ENCODE peak calls at places on chromosomes 13 and 19, in four cellular contexts. Y, P, O and I are unnamed samples.

GRCh38 chr13:31236211-31236786 is 36.5 kb downstream of the B3GLCT start:
- DNase-seq in Y (no peak), P (no peak), O (peak), I (peak)

GRCh38 chr19:3586124-3586626 is 897 bp downstream of the GIPC3 start:
- DNase-seq in Y (no peak), P (no peak), O (no peak), I (no peak)

GRCh38 chr19:13865578-13866462 is 11.1 kb upstream of the NANOS3 start:
- DNase-seq in Y (no peak), P (no peak), O (no peak), I (no peak)

GRCh38 chr13:94389544-94390351 is 89.7 kb downstream of the DCT start:
- DNase-seq in Y (no peak), P (no peak), O (no peak), I (no peak)

GRCh38 chr13:65917731-65918130 is 1312.4 kb downstream of the PCDH9 start:
- DNase-seq in Y (no peak), P (no peak), O (no peak), I (no peak)

GRCh38 chr19:572891-573825 is 762 bp downstream of the BSG start:
- DNase-seq in Y (peak), P (no peak), O (peak), I (peak)

GRCh38 chr13:97905517-97905916 is 48.0 kb upstream of the IPO5 start:
- DNase-seq in Y (no peak), P (no peak), O (no peak), I (no peak)

GRCh38 chr19:13008926-13009787 is 13.9 kb downstream of the NFIX start:
- DNase-seq in Y (no peak), P (no peak), O (no peak), I (no peak)

GRCh38 chr19:4976412-4977298 is 7.7 kb downstream of the KDM4B start:
- DNase-seq in Y (peak), P (no peak), O (peak), I (peak)

GRCh38 chr13:23848639-23849282 is 40.4 kb downstream of the MIPEP start:
- DNase-seq in Y (no peak), P (no peak), O (no peak), I (peak)

GRCh38 chr19:8697671-8698432 is 743 bp downstream of the ACTL9 start:
- DNase-seq in Y (no peak), P (no peak), O (no peak), I (no peak)

GRCh38 chr19:5877869-5878268 is 7.5 kb upstream of the FUT5 start:
- DNase-seq in Y (no peak), P (no peak), O (no peak), I (no peak)

GRCh38 chr13:59532405-59532804 is 631.3 kb downstream of the DIAPH3 start:
- DNase-seq in Y (no peak), P (no peak), O (no peak), I (no peak)

GRCh38 chr13:100197591-100198365 is 108.9 kb downstream of the PCCA start:
- DNase-seq in Y (no peak), P (no peak), O (no peak), I (no peak)

GRCh38 chr13:98252931-98253470 is 75.9 kb upstream of the RNF113B start:
- DNase-seq in Y (no peak), P (no peak), O (no peak), I (no peak)

GRCh38 chr13:36801035-36801434 is 18.0 kb upstream of the RFXAP start:
- DNase-seq in Y (no peak), P (no peak), O (no peak), I (no peak)

GRCh38 chr19:52991484-52991883 is 22.2 kb upstream of the ERVV-1 start:
- DNase-seq in Y (no peak), P (no peak), O (no peak), I (no peak)

GRCh38 chr19:6103217-6103644 is 7.1 kb downstream of the RFX2 start:
- DNase-seq in Y (peak), P (no peak), O (no peak), I (no peak)

GRCh38 chr19:1082165-1082927 is 12.8 kb downstream of the POLR2E start:
- DNase-seq in Y (peak), P (peak), O (no peak), I (no peak)

GRCh38 chr13:61612192-61612591 is 196.5 kb upstream of the PCDH20 start:
- DNase-seq in Y (no peak), P (no peak), O (no peak), I (no peak)

GRCh38 chr19:30703645-30704044 is 331.5 kb downstream of the ZNF536 start:
- DNase-seq in Y (no peak), P (no peak), O (no peak), I (no peak)

GRCh38 chr13:47146136-47146535 is 249.3 kb upstream of the HTR2A start:
- DNase-seq in Y (no peak), P (no peak), O (no peak), I (no peak)

GRCh38 chr13:110239280-110240120 is 67.5 kb downstream of the COL4A1 start:
- DNase-seq in Y (no peak), P (no peak), O (no peak), I (no peak)

GRCh38 chr13:24887759-24888158 is 123.8 kb downstream of the RNF17 start:
- DNase-seq in Y (no peak), P (no peak), O (no peak), I (no peak)

GRCh38 chr19:10290439-10290875 is 705 bp downstream of the ICAM5 start:
- DNase-seq in Y (no peak), P (no peak), O (no peak), I (no peak)

GRCh38 chr13:36288794-36289391 is 8.7 kb downstream of the CCDC169 start:
- DNase-seq in Y (no peak), P (no peak), O (no peak), I (no peak)

GRCh38 chr13:47932953-47933687 is 68.0 kb downstream of the SUCLA2 start:
- DNase-seq in Y (no peak), P (no peak), O (no peak), I (no peak)

GRCh38 chr19:43439183-43440063 is 24.7 kb downstream of the TEX101 start:
- DNase-seq in Y (no peak), P (no peak), O (no peak), I (peak)

GRCh38 chr19:17616961-17617806 is 61.7 kb downstream of the COLGALT1 start:
- DNase-seq in Y (no peak), P (no peak), O (no peak), I (peak)

GRCh38 chr19:14146789-14147216 is 10.4 kb upstream of the ASF1B start:
- DNase-seq in Y (no peak), P (no peak), O (peak), I (peak)

GRCh38 chr19:35908977-35909683 is 1.0 kb upstream of the TYROBP start:
- DNase-seq in Y (peak), P (no peak), O (peak), I (peak)

GRCh38 chr13:107275945-107276614 is 708.1 kb upstream of the ARGLU1 start:
- DNase-seq in Y (no peak), P (no peak), O (no peak), I (no peak)

GRCh38 chr13:44649118-44649455 is 73.0 kb upstream of the TSC22D1 start:
- DNase-seq in Y (no peak), P (no peak), O (no peak), I (no peak)

GRCh38 chr19:23916991-23917390 is 2.3 kb downstream of the ZNF726 start:
- DNase-seq in Y (no peak), P (no peak), O (no peak), I (no peak)

GRCh38 chr13:80336335-80336734 is 4.6 kb downstream of the SPRY2 start:
- DNase-seq in Y (no peak), P (no peak), O (no peak), I (no peak)

GRCh38 chr13:50129923-50130685 is 114.9 kb downstream of the KCNRG start:
- DNase-seq in Y (peak), P (no peak), O (no peak), I (peak)